ENCODE peak calls at places on chromosomes 3 and 15, in eight cellular contexts. A is AG10803; E is GM20000; M is activated naive CD8-positive, alpha-beta T cell treated with anti-CD3 and anti-CD28 coated beads, Interleukin-2, amount 10 ng/mL, durations not matched to agents 7 days and 5 days; G is germinal center; V is ELR; P is sigmoid colon; X is hypothalamus. D is an unnamed sample.

GRCh38 chr3:127088511-127089430 is 104.2 kb upstream of the PRR23E start:
- DNase-seq in V (no peak), M (no peak), P (no peak), A (no peak), E (no peak), X (no peak), G (no peak), D (no peak)

GRCh38 chr15:63860161-63860954 is 26.6 kb upstream of the HERC1 start:
- DNase-seq in G (peak), P (no peak), M (peak), E (peak), A (no peak), X (no peak), V (no peak), D (peak)

GRCh38 chr3:146705205-146705604 is 100.1 kb upstream of the PLSCR5 start:
- DNase-seq in G (no peak), P (no peak), V (no peak), A (no peak), M (no peak), E (peak), X (no peak), D (no peak)

GRCh38 chr15:92636950-92637481 is 18.6 kb downstream of the FAM174B start:
- DNase-seq in M (no peak), P (no peak), A (no peak), E (no peak), X (no peak), V (no peak), G (no peak), D (no peak)

GRCh38 chr3:90092994-90093393 is 985.6 kb downstream of the EPHA3 start:
- DNase-seq in G (no peak), P (no peak), E (no peak), V (peak), A (peak), M (no peak), X (no peak), D (no peak)

GRCh38 chr15:44550256-44550655 is 13.3 kb downstream of the EIF3J start:
- DNase-seq in G (peak), A (peak), V (peak), M (no peak), E (no peak), P (no peak), X (no peak), D (no peak)

GRCh38 chr3:194711913-194712312 is 26.2 kb downstream of the FAM43A start:
- DNase-seq in M (no peak), A (peak), G (no peak), X (no peak), E (no peak), V (peak), P (no peak), D (no peak)

GRCh38 chr3:135690664-135691063 is 274.9 kb upstream of the PPP2R3A start:
- DNase-seq in E (no peak), G (no peak), V (no peak), P (no peak), M (no peak), X (no peak), A (no peak), D (no peak)

GRCh38 chr3:55899887-55900286 is 412.8 kb upstream of the WNT5A start:
- DNase-seq in G (no peak), M (no peak), V (no peak), P (no peak), X (no peak), E (peak), A (no peak), D (no peak)

GRCh38 chr3:55964491-55964980 is 477.4 kb upstream of the WNT5A start:
- DNase-seq in V (no peak), M (no peak), G (no peak), E (no peak), A (no peak), X (no peak), P (no peak), D (no peak)

GRCh38 chr15:62486041-62486440 is 321.0 kb upstream of the C2CD4B start:
- DNase-seq in P (no peak), A (peak), X (no peak), V (no peak), G (no peak), M (no peak), E (no peak), D (no peak)

GRCh38 chr15:52171386-52171785 is 19.8 kb downstream of the GNB5 start:
- DNase-seq in M (no peak), A (no peak), X (no peak), P (no peak), G (no peak), E (no peak), V (no peak), D (no peak)

GRCh38 chr3:156400062-156400461 is 154.9 kb downstream of the SSR3 start:
- DNase-seq in V (no peak), G (no peak), X (no peak), P (no peak), A (no peak), M (no peak), E (no peak), D (no peak)

GRCh38 chr3:112116777-112117186 is 16.3 kb downstream of the GCSAM start:
- DNase-seq in P (no peak), V (no peak), G (no peak), A (no peak), X (no peak), E (no peak), M (no peak), D (no peak)

GRCh38 chr3:174955513-174956001 is 96.4 kb downstream of the NAALADL2 start:
- DNase-seq in X (no peak), M (no peak), A (peak), V (peak), E (no peak), G (no peak), P (no peak), D (no peak)